ENCODE peak calls at places on chromosomes 6 and 20, in nine cellular contexts. C is hepatic stellate cell; U is GDM1; S is activated CD8-positive, alpha-beta memory T cell treated with anti-CD3 and anti-CD28 coated beads, Interleukin-2, amount 10 ng/mL, durations not matched to agents 7 days and 5 days; K is tibial nerve; V is K562; P is small intestine; G is naive thymus-derived CD8-positive, alpha-beta T cell; Y is CD4-positive, alpha-beta T cell. T is an unnamed sample.

GRCh38 chr6:136405410-136406029 is 115.9 kb upstream of the BCLAF1 start:
- DNase-seq in C (no peak), U (no peak), S (no peak), K (no peak), V (no peak), P (no peak), G (no peak), Y (no peak), T (no peak)

GRCh38 chr6:128848169-128848935 is 34.6 kb upstream of the LAMA2 start:
- DNase-seq in C (no peak), U (no peak), S (no peak), K (no peak), V (no peak), P (no peak), G (no peak), Y (no peak), T (no peak)

GRCh38 chr6:33755070-33755869 is 8.6 kb upstream of the IP6K3 start:
- DNase-seq in C (no peak), U (no peak), S (no peak), K (no peak), V (peak), P (no peak), G (no peak), Y (no peak), T (no peak)

GRCh38 chr6:80366721-80367120 is 260.2 kb downstream of the BCKDHB start:
- DNase-seq in C (no peak), U (no peak), S (no peak), K (no peak), V (no peak), P (no peak), G (no peak), Y (no peak), T (no peak)

GRCh38 chr6:156437084-156437879 is 339.9 kb upstream of the ARID1B start:
- DNase-seq in C (no peak), U (no peak), S (no peak), K (no peak), V (no peak), P (peak), G (no peak), Y (no peak), T (no peak)

GRCh38 chr20:15248618-15249395 is 911.4 kb upstream of the FLRT3 start:
- DNase-seq in C (no peak), U (no peak), S (no peak), K (no peak), V (no peak), P (no peak), G (no peak), Y (no peak), T (no peak)

GRCh38 chr6:69580696-69581095 is 216.1 kb downstream of the LMBRD1 start:
- DNase-seq in C (no peak), U (no peak), S (no peak), K (no peak), V (no peak), P (no peak), G (no peak), Y (no peak), T (no peak)

GRCh38 chr20:32191422-32191821 is 16.1 kb downstream of the PLAGL2 start:
- DNase-seq in C (no peak), U (no peak), S (no peak), K (no peak), V (no peak), P (no peak), G (no peak), Y (no peak), T (no peak)

GRCh38 chr6:20919677-20920385 is 385.6 kb downstream of the CDKAL1 start:
- DNase-seq in C (no peak), U (no peak), S (no peak), K (no peak), V (no peak), P (no peak), G (no peak), Y (no peak), T (no peak)

GRCh38 chr6:150924808-150925654 is 59.5 kb downstream of the MTHFD1L start:
- DNase-seq in C (no peak), U (no peak), S (no peak), K (no peak), V (no peak), P (no peak), G (no peak), Y (no peak), T (no peak)

GRCh38 chr6:6915813-6916547 is 191.8 kb upstream of the RREB1 start:
- DNase-seq in C (no peak), U (no peak), S (no peak), K (peak), V (no peak), P (peak), G (peak), Y (no peak), T (peak)

GRCh38 chr20:62752671-62753501 is 43.4 kb upstream of the MRGBP start:
- DNase-seq in C (no peak), U (no peak), S (no peak), K (no peak), V (no peak), P (no peak), G (no peak), Y (no peak), T (no peak)

GRCh38 chr6:52548999-52549398 is 27.9 kb downstream of the TRAM2 start:
- DNase-seq in C (no peak), U (no peak), S (no peak), K (no peak), V (no peak), P (no peak), G (no peak), Y (no peak), T (no peak)